ENCODE peak calls at places on chromosomes 13 and 19, in four cellular contexts. R is AG04449, J is mucosa of descending colon, S is choroid plexus epithelial cell. W is an unnamed sample.

GRCh38 chr19:15199219-15199651 is 1.6 kb downstream of the NOTCH3 start:
- DNase-seq in R (no peak), J (no peak), S (no peak), W (no peak)

GRCh38 chr13:82905071-82905470 is 977.2 kb downstream of the SLITRK1 start:
- DNase-seq in R (no peak), J (no peak), S (no peak), W (no peak)

GRCh38 chr19:35585844-35586243 is at the start of gene PMIS2:
- DNase-seq in R (no peak), J (no peak), S (peak), W (no peak)

GRCh38 chr13:93535256-93535655 is 308.6 kb downstream of the GPC6 start:
- DNase-seq in R (peak), J (no peak), S (peak), W (peak)

GRCh38 chr19:35306473-35307246 is 14.7 kb downstream of the MAG start:
- DNase-seq in R (no peak), J (no peak), S (no peak), W (no peak)

GRCh38 chr19:49657493-49658138 is 8.0 kb downstream of the IRF3 start:
- DNase-seq in R (no peak), J (no peak), S (no peak), W (no peak)

GRCh38 chr13:74187564-74187963 is 53.4 kb upstream of the KLF12 start:
- DNase-seq in R (no peak), J (no peak), S (no peak), W (no peak)

GRCh38 chr19:57615346-57615745 is 1.3 kb downstream of the ZNF134 start:
- DNase-seq in R (no peak), J (no peak), S (peak), W (no peak)

GRCh38 chr13:25920277-25920676 is 131.5 kb downstream of the SHISA2 start:
- DNase-seq in R (no peak), J (no peak), S (no peak), W (no peak)

GRCh38 chr13:112685856-112686255 is 4.0 kb upstream of the ATP11A start:
- DNase-seq in R (no peak), J (no peak), S (no peak), W (no peak)

GRCh38 chr19:36152061-36152885 is at the start of gene COX7A1:
- DNase-seq in R (no peak), J (peak), S (peak), W (peak)

GRCh38 chr13:40190656-40191100 is 475.8 kb downstream of the FOXO1 start:
- DNase-seq in R (peak), J (peak), S (peak), W (peak)

GRCh38 chr13:29496241-29496712 is 99.2 kb downstream of the SLC7A1 start:
- DNase-seq in R (no peak), J (no peak), S (no peak), W (no peak)

GRCh38 chr13:91020635-91021034 is 326.9 kb upstream of the MIR17HG start:
- DNase-seq in R (no peak), J (no peak), S (no peak), W (no peak)

GRCh38 chr13:45073809-45074208 is 46.5 kb upstream of the GTF2F2 start:
- DNase-seq in R (no peak), J (no peak), S (no peak), W (no peak)

GRCh38 chr13:30480292-30480947 is 14.7 kb upstream of the HMGB1 start:
- DNase-seq in R (no peak), J (no peak), S (no peak), W (no peak)

GRCh38 chr13:76965759-76966421 is 17.6 kb downstream of the ACOD1 start:
- DNase-seq in R (peak), J (no peak), S (peak), W (peak)

GRCh38 chr13:20624213-20624612 is 57.3 kb downstream of the IFT88 start:
- DNase-seq in R (no peak), J (no peak), S (no peak), W (no peak)

GRCh38 chr13:32932376-32932775 is 83.8 kb upstream of the KL start:
- DNase-seq in R (no peak), J (no peak), S (peak), W (peak)

GRCh38 chr19:55283548-55284393 is at the start of gene BRSK1:
- DNase-seq in R (no peak), J (peak), S (peak), W (peak)

GRCh38 chr19:10863107-10863700 is 8.1 kb upstream of the CARM1 start:
- DNase-seq in R (no peak), J (no peak), S (peak), W (peak)

GRCh38 chr19:45187421-45188100 is 9.0 kb downstream of the BLOC1S3 start:
- DNase-seq in R (no peak), J (no peak), S (peak), W (no peak)

GRCh38 chr19:1445185-1445931 is 4.6 kb upstream of the APC2 start:
- DNase-seq in R (no peak), J (peak), S (peak), W (no peak)

GRCh38 chr19:1445932-1446712 is 3.8 kb upstream of the APC2 start:
- DNase-seq in R (no peak), J (no peak), S (no peak), W (no peak)

GRCh38 chr19:1447565-1447903 is 2.4 kb upstream of the APC2 start:
- DNase-seq in R (no peak), J (no peak), S (no peak), W (no peak)

GRCh38 chr19:1447944-1448343 is 2.0 kb upstream of the APC2 start:
- DNase-seq in R (no peak), J (no peak), S (no peak), W (no peak)

GRCh38 chr19:1446713-1447564 is 3.0 kb upstream of the APC2 start:
- DNase-seq in R (no peak), J (no peak), S (no peak), W (no peak)
- H3K4me3 ChIP-seq in R (no peak), J (no peak), S (no peak), W (no peak)

DNA sequence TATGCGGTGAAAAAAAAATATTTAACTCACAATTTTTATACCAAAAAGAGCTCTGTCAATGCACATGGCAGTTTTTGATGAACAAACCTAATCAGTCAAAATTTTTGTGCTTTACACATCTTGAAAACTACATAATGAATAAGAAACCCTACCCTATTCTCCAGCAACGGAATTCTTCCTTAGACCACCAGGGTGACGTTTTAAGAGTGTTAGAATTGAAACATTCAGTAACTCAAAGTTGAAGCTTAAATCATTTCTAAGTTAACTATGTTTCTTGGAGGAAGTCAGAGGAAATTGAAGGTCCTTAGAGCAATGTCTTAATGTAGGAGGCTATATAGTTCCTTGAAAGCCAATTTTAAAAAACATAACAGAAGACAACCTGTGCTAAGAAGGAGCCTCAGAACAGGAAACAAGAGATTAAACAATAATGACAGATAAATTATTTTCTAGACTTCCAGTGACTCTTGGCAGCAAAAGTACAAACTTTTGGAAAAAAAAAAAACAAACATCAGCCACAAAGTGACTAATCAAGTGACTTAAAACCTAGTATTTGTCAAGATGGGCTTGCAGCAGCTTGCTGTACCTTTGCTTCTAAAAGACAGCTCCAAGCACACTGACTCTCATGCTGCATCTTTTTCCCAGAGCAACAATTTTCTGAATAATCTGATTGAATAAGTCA is 6.2 kb downstream of the SPRY2 start:
- DNase-seq in R (no peak), J (no peak), S (peak), W (peak)
- TF ChIP-seq CTCF in R (no peak), J (no peak), S (no peak), W (no peak)

GRCh38 chr13:104645786-104646185 is 1579.6 kb upstream of the SLC10A2 start:
- DNase-seq in R (no peak), J (no peak), S (no peak), W (no peak)
- H3K4me3 ChIP-seq in R (no peak), J (no peak), S (no peak), W (no peak)

GRCh38 chr13:23467048-23467931 is 33.8 kb upstream of the SACS start:
- DNase-seq in R (no peak), J (no peak), S (peak), W (peak)
- TF ChIP-seq CTCF in R (no peak), J (no peak), S (no peak), W (no peak)

GRCh38 chr19:28667348-28667977 is 545.5 kb downstream of the UQCRFS1 start:
- DNase-seq in R (no peak), J (no peak), S (no peak), W (no peak)

GRCh38 chr19:28669804-28670203 is 543.1 kb downstream of the UQCRFS1 start:
- DNase-seq in R (no peak), J (no peak), S (no peak), W (no peak)

GRCh38 chr19:28665748-28666147 is 547.2 kb downstream of the UQCRFS1 start:
- DNase-seq in R (no peak), J (no peak), S (no peak), W (no peak)

GRCh38 chr19:28670894-28671293 is 542.1 kb downstream of the UQCRFS1 start:
- DNase-seq in R (no peak), J (no peak), S (no peak), W (no peak)
- H3K4me3 ChIP-seq in R (no peak), J (no peak), S (no peak), W (no peak)

DNA sequence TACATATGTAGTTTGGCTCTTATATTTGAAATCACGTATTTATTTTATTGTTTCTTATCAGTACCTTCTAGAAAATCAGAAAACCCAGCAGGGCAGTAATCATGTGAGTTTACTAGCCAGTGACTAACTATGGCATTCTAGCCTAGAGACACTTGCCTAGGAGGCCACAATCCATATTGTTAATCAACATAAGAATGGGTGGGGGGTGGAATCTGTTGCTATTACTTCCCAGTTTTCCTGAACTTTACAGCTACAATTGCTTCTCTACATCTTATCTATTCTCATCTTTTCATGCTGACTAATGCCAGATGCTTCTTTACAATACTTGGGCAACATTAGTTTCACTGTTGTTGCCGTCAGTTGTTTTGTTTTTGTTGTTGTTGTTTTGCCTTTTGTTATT is 18.7 kb upstream of the ATXN8OS start:
- DNase-seq in R (no peak), J (no peak), S (no peak), W (no peak)
- TF ChIP-seq CTCF in R (no peak), J (no peak), S (no peak), W (no peak)

DNA sequence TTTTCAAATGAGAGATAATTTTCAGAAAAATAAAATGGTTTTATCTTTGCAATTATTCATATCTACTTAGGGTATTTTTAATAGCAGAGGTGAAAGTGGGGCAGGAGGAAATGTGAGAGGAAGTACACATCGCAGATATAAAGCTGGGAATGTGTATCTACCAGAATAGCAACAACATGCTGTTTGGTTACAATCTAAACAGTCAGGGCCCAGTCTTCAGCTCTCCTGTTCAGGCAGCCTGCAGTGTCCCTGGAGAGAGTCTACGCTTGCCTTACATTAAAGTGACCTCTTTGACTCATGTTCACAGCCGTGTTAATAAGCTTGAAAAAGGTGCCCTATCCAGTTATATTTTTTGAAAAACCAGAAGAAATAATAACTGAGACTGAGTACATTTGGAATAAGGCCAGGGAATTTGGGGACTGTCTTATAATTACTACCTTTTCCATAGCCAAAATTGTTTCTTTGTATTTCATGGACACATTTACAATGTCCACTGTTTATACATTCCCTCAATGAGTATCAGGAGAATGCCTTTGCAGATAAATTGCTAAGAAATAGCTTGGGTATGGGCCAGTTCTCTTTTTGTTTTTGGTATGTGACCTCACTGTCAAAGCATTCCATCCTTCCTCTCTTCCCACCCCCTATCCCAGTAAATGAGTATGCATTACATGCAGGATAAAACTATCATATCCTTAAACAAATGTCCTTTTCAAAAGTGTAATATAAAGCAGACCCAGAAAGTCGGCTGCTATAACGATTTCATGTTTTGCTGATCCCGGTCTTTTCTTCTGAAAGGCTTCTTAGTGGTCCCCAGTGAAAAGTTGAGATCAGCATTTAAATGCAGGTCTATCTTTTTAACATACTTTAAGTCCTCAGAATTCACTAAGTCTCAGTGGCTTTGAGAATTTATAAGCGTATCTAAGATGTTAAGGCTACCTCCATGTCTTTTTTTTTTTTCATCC is 82.6 kb downstream of the PCDH9 start:
- DNase-seq in R (peak), J (no peak), S (peak), W (peak)
- H3K4me3 ChIP-seq in R (no peak), J (no peak), S (peak), W (no peak)

DNA sequence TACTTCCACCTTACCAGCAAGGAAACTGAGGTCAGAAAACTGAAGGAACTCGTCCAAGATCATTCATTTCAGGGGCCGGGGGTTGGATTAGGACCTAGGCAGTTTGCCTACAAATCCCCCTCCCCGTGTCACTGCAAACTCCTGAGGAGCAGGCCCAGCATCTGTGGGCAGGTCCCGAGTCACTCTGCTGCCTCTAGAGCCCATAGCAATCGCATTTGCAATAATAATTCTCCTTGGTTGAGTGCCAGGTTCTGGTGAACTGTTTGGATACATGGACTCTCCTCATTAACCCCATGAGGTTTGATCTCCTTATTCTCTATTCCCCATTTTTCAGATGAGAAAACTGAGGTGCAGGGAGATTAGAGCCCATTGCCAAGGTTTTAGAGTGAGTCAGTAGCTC is 903 bp downstream of the PIN1 start:
- DNase-seq in R (no peak), J (no peak), S (peak), W (peak)
- TF ChIP-seq CTCF in R (no peak), J (no peak), S (no peak), W (no peak)

GRCh38 chr19:7547153-7547552 is 11.6 kb downstream of the PNPLA6 start:
- DNase-seq in R (no peak), J (no peak), S (no peak), W (no peak)

GRCh38 chr19:7545295-7545694 is 9.8 kb downstream of the PNPLA6 start:
- DNase-seq in R (no peak), J (no peak), S (no peak), W (no peak)

GRCh38 chr19:7542556-7543348 is 7.2 kb downstream of the PNPLA6 start:
- DNase-seq in R (no peak), J (no peak), S (no peak), W (no peak)

GRCh38 chr19:7545904-7546303 is 10.4 kb downstream of the PNPLA6 start:
- DNase-seq in R (no peak), J (no peak), S (no peak), W (no peak)

GRCh38 chr19:7544626-7545025 is 9.1 kb downstream of the PNPLA6 start:
- DNase-seq in R (no peak), J (no peak), S (no peak), W (no peak)
- H3K4me3 ChIP-seq in R (no peak), J (no peak), S (no peak), W (no peak)

W was measured in fibroblast of villous mesenchyme.